ENCODE peak calls at places on chromosome 22, in eight cellular contexts. T, B, A, O, Q, Y, R and U are unnamed samples.

GRCh38 chr22:19708323-19709011 is 5.8 kb upstream of the SEPTIN5 start:
- DNase-seq in T (no peak), B (no peak), A (no peak), O (no peak), Q (no peak), Y (no peak), R (peak; percentile 11), U (peak; percentile 48)

GRCh38 chr22:23125512-23126103 is 16.2 kb downstream of the RSPH14 start:
- DNase-seq in T (no peak), B (no peak), A (no peak), O (no peak), Q (no peak), Y (no peak), R (peak; percentile 10), U (no peak)

GRCh38 chr22:17954860-17955587 is 69.3 kb downstream of the MICAL3 start:
- DNase-seq in T (no peak), B (no peak), A (no peak), O (no peak), Q (no peak), Y (no peak), R (no peak), U (no peak)

GRCh38 chr22:29563652-29564460 is 10.3 kb upstream of the THOC5 start:
- DNase-seq in T (no peak), B (no peak), A (no peak), O (no peak), Q (no peak), Y (no peak), R (no peak), U (no peak)

GRCh38 chr22:19719488-19720021 is 3.8 kb upstream of the GP1BB start:
- DNase-seq in T (no peak), B (no peak), A (no peak), O (no peak), Q (no peak), Y (no peak), R (no peak), U (no peak)

GRCh38 chr22:36003972-36004674 is 24.5 kb downstream of the RBFOX2 start:
- DNase-seq in T (no peak), B (no peak), A (no peak), O (no peak), Q (no peak), Y (no peak), R (no peak), U (no peak)

GRCh38 chr22:39690901-39691620 is 120.5 kb downstream of the CACNA1I start:
- DNase-seq in T (no peak), B (peak; percentile 4), A (no peak), O (no peak), Q (no peak), Y (no peak), R (no peak), U (no peak)

GRCh38 chr22:20135846-20136602 is 4.4 kb downstream of the ZDHHC8 start:
- DNase-seq in T (no peak), B (no peak), A (no peak), O (no peak), Q (no peak), Y (no peak), R (no peak), U (no peak)

GRCh38 chr22:26550498-26551033 is 38.3 kb upstream of the TFIP11 start:
- DNase-seq in T (no peak), B (peak; percentile 79), A (no peak), O (no peak), Q (no peak), Y (peak; percentile 82), R (peak; percentile 87), U (peak; percentile 65)

GRCh38 chr22:40434101-40434500 is 63.7 kb downstream of the SGSM3 start:
- DNase-seq in T (no peak), B (no peak), A (peak; percentile 26), O (no peak), Q (no peak), Y (no peak), R (no peak), U (no peak)

GRCh38 chr22:19848298-19849224 is 6.1 kb downstream of the GNB1L start:
- DNase-seq in T (no peak), B (no peak), A (peak; percentile 78), O (peak; percentile 77), Q (no peak), Y (peak; percentile 31), R (peak; percentile 84), U (peak; percentile 47)

GRCh38 chr22:35464399-35464798 is 64.5 kb downstream of the MCM5 start:
- DNase-seq in T (no peak), B (no peak), A (peak; percentile 80), O (no peak), Q (no peak), Y (no peak), R (no peak), U (no peak)

GRCh38 chr22:20977516-20978170 is 4.5 kb upstream of the LZTR1 start:
- DNase-seq in T (no peak), B (no peak), A (no peak), O (no peak), Q (no peak), Y (no peak), R (no peak), U (no peak)

GRCh38 chr22:25172153-25172552 is 27.5 kb upstream of the CRYBB3 start:
- DNase-seq in T (no peak), B (peak; percentile 17), A (no peak), O (peak; percentile 52), Q (no peak), Y (no peak), R (no peak), U (no peak)

GRCh38 chr22:35564975-35565867 is 24.6 kb downstream of the RASD2 start:
- DNase-seq in T (no peak), B (peak; percentile 52), A (no peak), O (no peak), Q (no peak), Y (no peak), R (no peak), U (no peak)

GRCh38 chr22:19824197-19825015 is 30.3 kb downstream of the GNB1L start:
- DNase-seq in T (no peak), B (no peak), A (peak; percentile 75), O (no peak), Q (no peak), Y (no peak), R (peak; percentile 72), U (peak; percentile 37)

GRCh38 chr22:20937794-20938148 is 20.6 kb downstream of the CRKL start:
- DNase-seq in T (no peak), B (no peak), A (no peak), O (no peak), Q (no peak), Y (no peak), R (no peak), U (no peak)

GRCh38 chr22:19289475-19290161 is 1.9 kb downstream of the CLTCL1 start:
- DNase-seq in T (peak; percentile 36), B (peak; percentile 51), A (no peak), O (no peak), Q (no peak), Y (no peak), R (no peak), U (no peak)

GRCh38 chr22:24437820-24438328 is 10.5 kb downstream of the ADORA2A start:
- DNase-seq in T (no peak), B (no peak), A (peak; percentile 84), O (no peak), Q (no peak), Y (no peak), R (no peak), U (peak; percentile 24)

GRCh38 chr22:37186228-37186996 is 1.6 kb downstream of the C1QTNF6 start:
- DNase-seq in T (no peak), B (peak; percentile 92), A (peak; percentile 80), O (no peak), Q (no peak), Y (peak; percentile 70), R (peak; percentile 18), U (peak; percentile 75)

GRCh38 chr22:19554834-19555404 is 30.7 kb upstream of the CLDN5 start:
- DNase-seq in T (no peak), B (peak; percentile 33), A (no peak), O (no peak), Q (no peak), Y (no peak), R (no peak), U (peak; percentile 91)

DNA sequence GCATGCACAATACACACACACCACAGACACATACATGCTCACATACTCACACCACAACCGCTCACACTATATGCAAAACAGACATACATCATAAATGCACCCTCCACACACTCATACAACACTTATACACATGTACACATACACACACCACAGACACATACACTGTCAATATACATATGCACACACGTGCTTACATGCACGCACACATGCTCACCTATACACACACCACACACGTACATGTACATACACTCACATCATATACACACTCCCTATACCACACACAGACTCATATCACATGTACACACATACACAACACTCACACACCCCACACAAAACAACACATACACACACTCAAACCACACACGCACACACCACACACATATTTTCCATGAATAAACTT is 885.3 kb downstream of the TBC1D22A start:
- DNase-seq in T (no peak), B (no peak), A (no peak), O (no peak), Q (no peak), Y (no peak), R (no peak), U (no peak)
- TF ChIP-seq CTCF in T (no peak), B (no peak), A (no peak), O (no peak), Q (no peak), Y (no peak), R (no peak), U (no peak)

DNA sequence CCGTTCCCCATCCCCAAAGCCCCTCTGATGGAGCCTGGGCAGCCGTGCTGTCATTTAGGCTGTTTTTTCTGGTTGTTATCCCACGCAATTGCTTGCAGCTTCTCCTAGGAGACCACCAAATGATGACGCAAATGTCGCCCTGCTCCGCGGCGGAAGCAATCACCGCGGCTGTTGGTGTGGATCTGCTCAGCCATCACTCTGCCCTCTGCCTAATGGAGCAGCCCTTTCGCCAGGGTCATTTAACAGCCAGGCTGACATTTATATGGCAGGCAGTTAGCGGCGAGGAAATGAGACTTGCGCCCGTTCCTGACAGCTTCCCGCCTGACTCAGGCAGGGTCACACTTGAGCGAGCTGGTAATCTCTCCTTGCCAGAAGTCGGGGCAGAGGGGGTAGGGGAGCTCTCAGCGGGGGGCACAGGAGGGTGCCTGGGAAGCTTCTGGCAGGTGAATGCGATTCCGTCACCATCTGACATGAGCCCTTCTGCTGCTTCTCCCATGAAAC is 97.9 kb upstream of the RTL6 start:
- DNase-seq in T (no peak), B (peak; percentile 53), A (no peak), O (no peak), Q (no peak), Y (no peak), R (no peak), U (no peak)
- H3K4me3 ChIP-seq in T (no peak overlapping the region), B (no peak overlapping the region), A (no peak overlapping the region), O (no peak overlapping the region), Q (no peak overlapping the region), Y (no peak overlapping the region), R (no peak overlapping the region), U (no peak overlapping the region)

DNA sequence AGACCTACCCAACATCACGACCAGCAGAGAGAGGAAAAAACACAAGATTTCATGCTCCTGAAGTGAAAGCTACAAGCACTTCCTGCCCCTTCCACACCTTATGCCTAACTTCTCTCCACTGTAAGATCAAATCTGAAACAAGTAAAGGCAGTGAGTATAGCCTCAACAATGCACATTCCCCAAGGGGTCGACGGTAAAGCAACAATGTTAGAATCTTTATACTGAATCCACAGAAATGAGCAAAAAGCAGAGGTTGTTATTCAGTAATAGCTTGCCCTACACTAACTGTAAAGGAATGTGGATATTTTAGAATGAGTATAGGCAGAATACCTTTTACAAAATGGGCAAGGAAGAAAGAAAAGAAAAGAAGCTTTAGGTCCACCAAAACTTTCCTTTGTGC is 15.6 kb downstream of the ARFGAP3 start:
- DNase-seq in T (no peak), B (no peak), A (no peak), O (no peak), Q (no peak), Y (no peak), R (no peak), U (no peak)
- TF ChIP-seq CTCF in T (no peak), B (no peak), A (no peak), O (no peak), Q (no peak), Y (no peak), R (no peak), U (no peak)

GRCh38 chr22:38455530-38456271 is 702 bp upstream of the KCNJ4 start:
- DNase-seq in T (no peak), B (peak; percentile 45), A (no peak), O (no peak), Q (no peak), Y (no peak), R (no peak), U (peak; percentile 86)
- H3K4me3 ChIP-seq in T (peak overlapping the region; percentile 20), B (peak overlapping the region; percentile 23), A (peak overlapping the region; percentile 58), O (peak overlapping the region; percentile 50), Q (peak overlapping the region; percentile 60), Y (no peak overlapping the region), R (no peak overlapping the region), U (peak overlapping the region; percentile 45)